ENCODE peak calls at places on chromosomes 11 and 22, in seven cellular contexts. N is central memory CD4-positive, alpha-beta T cell; D is cardiac fibroblast; G is germinal center; X is G401; F is NCI-H1092 treated with DMSO at 0.1 percent for 48 hours; U is heart left ventricle. K is an unnamed sample.

GRCh38 chr22:49349181-49349835 is 478.4 kb downstream of the BRD1 start:
- DNase-seq in X (peak), D (no peak), G (no peak), N (no peak), U (peak), F (no peak), K (no peak)

GRCh38 chr11:63805844-63806415 is 7.3 kb upstream of the SPINDOC start:
- DNase-seq in N (no peak), F (no peak), X (no peak), U (no peak), D (peak), G (no peak), K (no peak)

GRCh38 chr11:13016415-13016814 is 7.3 kb downstream of the RASSF10 start:
- DNase-seq in U (no peak), D (no peak), N (no peak), F (peak), X (no peak), G (no peak), K (no peak)

GRCh38 chr11:6653055-6653454 is 2.6 kb downstream of the DCHS1 start:
- DNase-seq in D (no peak), G (no peak), X (no peak), F (no peak), N (no peak), U (no peak), K (no peak)

GRCh38 chr11:68398870-68399865 is 61.4 kb upstream of the PPP6R3 start:
- DNase-seq in X (no peak), F (no peak), N (no peak), U (peak), D (peak), G (no peak), K (peak)

GRCh38 chr11:96173906-96174305 is 169.1 kb downstream of the MAML2 start:
- DNase-seq in U (no peak), D (no peak), N (no peak), F (no peak), G (no peak), X (no peak), K (no peak)

GRCh38 chr11:72069787-72070251 is 10.5 kb downstream of the NUMA1 start:
- DNase-seq in G (no peak), U (peak), X (peak), F (no peak), D (peak), N (no peak), K (peak)

GRCh38 chr11:121552160-121552559 is 99.4 kb upstream of the SORL1-AS1 start:
- DNase-seq in U (no peak), G (no peak), N (no peak), F (no peak), X (no peak), D (no peak), K (no peak)

GRCh38 chr11:134742228-134742612 is 330.2 kb upstream of the B3GAT1 start:
- DNase-seq in D (peak), N (no peak), U (no peak), F (no peak), X (no peak), G (no peak), K (no peak)

GRCh38 chr11:27976262-27976661 is 131.7 kb downstream of the KIF18A start:
- DNase-seq in N (no peak), D (peak), U (no peak), G (no peak), X (no peak), F (no peak), K (no peak)

GRCh38 chr11:79314906-79315689 is 125.7 kb downstream of the TENM4 start:
- DNase-seq in F (no peak), D (peak), N (no peak), X (no peak), G (no peak), U (no peak), K (no peak)

GRCh38 chr11:1983601-1983961 is 14.1 kb downstream of the H19 start:
- DNase-seq in U (peak), G (no peak), X (no peak), D (no peak), N (no peak), F (no peak), K (no peak)

GRCh38 chr22:20945578-20945934 is 21.5 kb upstream of the AIFM3 start:
- DNase-seq in N (no peak), U (no peak), G (no peak), X (no peak), F (no peak), D (no peak), K (no peak)

GRCh38 chr22:38348751-38349496 is 31.7 kb upstream of the CSNK1E start:
- DNase-seq in X (no peak), N (no peak), U (peak), F (no peak), D (no peak), G (no peak), K (no peak)

GRCh38 chr11:133934599-133935550 is 21.9 kb downstream of the IGSF9B start:
- DNase-seq in U (peak), G (no peak), F (no peak), X (peak), N (no peak), D (peak), K (peak)

GRCh38 chr11:72816404-72816990 is 2.3 kb downstream of the ATG16L2 start:
- DNase-seq in X (no peak), U (peak), F (no peak), D (no peak), G (no peak), N (no peak), K (no peak)

GRCh38 chr22:46379301-46379930 is 43.9 kb downstream of the TRMU start:
- DNase-seq in X (no peak), G (no peak), N (no peak), D (no peak), F (no peak), U (peak), K (no peak)

GRCh38 chr22:29885610-29886009 is 2.6 kb downstream of the MTMR3 start:
- DNase-seq in D (no peak), F (no peak), X (no peak), U (no peak), N (no peak), G (no peak), K (no peak)

GRCh38 chr11:100632970-100633452 is 54.1 kb upstream of the ARHGAP42 start:
- DNase-seq in F (peak), U (peak), G (no peak), D (peak), N (no peak), X (peak), K (peak)

GRCh38 chr11:66264383-66264782 is 4.1 kb upstream of the RAB1B start:
- DNase-seq in X (no peak), N (no peak), U (no peak), G (no peak), F (no peak), D (no peak), K (no peak)

GRCh38 chr22:35413624-35414023 is 13.7 kb downstream of the MCM5 start:
- DNase-seq in U (no peak), N (no peak), G (no peak), X (no peak), D (no peak), F (no peak), K (no peak)

GRCh38 chr11:72585762-72586590 is 88.2 kb downstream of the PDE2A start:
- DNase-seq in D (peak), G (peak), F (peak), N (peak), U (peak), X (peak), K (peak)

GRCh38 chr11:61853698-61854169 is 25.6 kb downstream of the FADS2 start:
- DNase-seq in G (no peak), U (peak), N (no peak), D (no peak), F (no peak), X (no peak), K (no peak)

GRCh38 chr11:17894929-17895658 is 117.8 kb downstream of the SERGEF start:
- DNase-seq in D (peak), F (no peak), X (no peak), N (no peak), G (no peak), U (no peak), K (peak)

GRCh38 chr11:21323617-21324016 is 654.2 kb downstream of the NELL1 start:
- DNase-seq in U (no peak), N (no peak), D (no peak), F (peak), X (no peak), G (no peak), K (no peak)

GRCh38 chr11:113493205-113493604 is 18.0 kb upstream of the DRD2 start:
- DNase-seq in F (no peak), G (no peak), D (no peak), N (no peak), U (no peak), X (no peak), K (no peak)

GRCh38 chr22:29914165-29914564 is 31.2 kb downstream of the MTMR3 start:
- DNase-seq in U (no peak), F (no peak), G (no peak), D (peak), X (no peak), N (no peak), K (no peak)

GRCh38 chr11:44952082-44952481 is 1.4 kb upstream of the TP53I11 start:
- DNase-seq in U (no peak), D (no peak), N (no peak), F (no peak), X (no peak), G (no peak), K (no peak)

GRCh38 chr11:86746509-86746908 is 53.8 kb upstream of the PRSS23 start:
- DNase-seq in N (no peak), G (no peak), U (no peak), F (no peak), D (no peak), X (no peak), K (no peak)

GRCh38 chr22:32987081-32987631 is 71.0 kb downstream of the SYN3 start:
- DNase-seq in F (no peak), X (peak), D (no peak), U (no peak), N (no peak), G (no peak), K (no peak)

GRCh38 chr22:48756146-48757111 is 1071.2 kb downstream of the BRD1 start:
- DNase-seq in U (no peak), F (no peak), N (no peak), D (no peak), G (no peak), X (no peak), K (no peak)

GRCh38 chr22:35821654-35822053 is 104.0 kb downstream of the APOL5 start:
- DNase-seq in G (no peak), X (no peak), U (no peak), D (no peak), N (no peak), F (no peak), K (no peak)

GRCh38 chr11:61828629-61829407 is 718 bp downstream of the FADS2 start:
- DNase-seq in N (peak), G (peak), U (peak), F (peak), X (peak), D (peak), K (peak)

GRCh38 chr11:128506999-128507591 is 80.3 kb downstream of the ETS1 start:
- DNase-seq in F (peak), X (peak), N (no peak), U (peak), G (no peak), D (peak), K (peak)

GRCh38 chr11:33564856-33565453 is 135.7 kb downstream of the C11orf91 start:
- DNase-seq in G (no peak), F (no peak), X (no peak), D (no peak), N (no peak), U (no peak), K (no peak)

GRCh38 chr11:6315811-6316425 is 4.4 kb downstream of the CAVIN3 start:
- DNase-seq in U (peak), N (no peak), F (peak), G (peak), X (peak), D (peak), K (peak)

GRCh38 chr11:429931-430456 is 11.8 kb downstream of the ANO9 start:
- DNase-seq in G (no peak), X (no peak), F (no peak), U (no peak), D (no peak), N (no peak), K (no peak)

GRCh38 chr11:113974741-113975470 is at the start of gene HTR3A:
- DNase-seq in X (peak), G (no peak), N (no peak), U (peak), D (peak), F (peak), K (peak)

GRCh38 chr11:3836903-3837302 is 3.9 kb downstream of the RHOG start:
- DNase-seq in G (no peak), F (no peak), U (peak), X (no peak), D (no peak), N (peak), K (peak)

GRCh38 chr11:124194696-124195418 is 11.7 kb downstream of the OR10D3 start:
- DNase-seq in U (no peak), N (no peak), X (peak), G (peak), F (peak), D (peak), K (no peak)

K was measured in left ventricle myocardium inferior.